ENCODE peak calls at places on chromosomes 13 and 19, in six cellular contexts. E, F, Q, Z, L and J are unnamed samples.

GRCh38 chr13:80955487-80955886 is 614.6 kb upstream of the SPRY2 start:
- DNase-seq in F (peak; percentile 27), E (peak; percentile 14), L (no peak), Q (no peak), Z (peak; percentile 6), J (no peak)

GRCh38 chr13:21825186-21825585 is 154.3 kb downstream of the FGF9 start:
- DNase-seq in F (no peak), L (no peak), Z (no peak), E (no peak), Q (no peak), J (no peak)

GRCh38 chr19:35479278-35479677 is 11.0 kb downstream of the KRTDAP start:
- DNase-seq in E (no peak), Z (no peak), Q (no peak), L (no peak), F (no peak), J (no peak)

GRCh38 chr19:8512991-8513686 is 828 bp downstream of the ZNF414 start:
- DNase-seq in E (no peak), Z (no peak), F (no peak), L (peak; percentile 61), Q (no peak), J (no peak)

GRCh38 chr13:52459668-52460067 is 4.4 kb downstream of the CKAP2 start:
- DNase-seq in Z (peak; percentile 54), Q (no peak), E (peak; percentile 15), L (no peak), F (peak; percentile 42), J (no peak)

GRCh38 chr19:16381756-16382401 is 57.3 kb downstream of the KLF2 start:
- DNase-seq in F (no peak), Z (no peak), L (peak; percentile 78), Q (no peak), E (peak; percentile 94), J (no peak)

GRCh38 chr19:7637374-7638256 is 705 bp downstream of the STXBP2 start:
- DNase-seq in E (peak; percentile 29), L (no peak), Z (no peak), Q (no peak), F (no peak), J (no peak)

GRCh38 chr19:15250635-15250993 is 18.4 kb upstream of the EPHX3 start:
- DNase-seq in Q (no peak), F (peak; percentile 5), Z (no peak), E (no peak), L (no peak), J (no peak)

GRCh38 chr19:19460761-19461265 is 54.5 kb downstream of the TSSK6 start:
- DNase-seq in E (peak; percentile 29), F (no peak), Q (no peak), L (no peak), Z (no peak), J (peak; percentile 65)

GRCh38 chr13:110312669-110313031 is 5.6 kb downstream of the COL4A2 start:
- DNase-seq in Q (no peak), Z (peak; percentile 81), F (peak; percentile 95), L (no peak), E (peak; percentile 80), J (no peak)

GRCh38 chr13:33379597-33379996 is 94.0 kb upstream of the STARD13 start:
- DNase-seq in Q (no peak), Z (no peak), F (peak; percentile 6), L (no peak), E (no peak), J (no peak)

GRCh38 chr13:101447852-101448251 is 4.6 kb upstream of the ITGBL1 start:
- DNase-seq in F (peak; percentile 26), Z (peak; percentile 30), L (no peak), E (peak; percentile 3), Q (no peak), J (no peak)

GRCh38 chr13:46131705-46132104 is 26.9 kb upstream of the CPB2 start:
- DNase-seq in L (no peak), Z (no peak), E (no peak), Q (no peak), F (no peak), J (no peak)

GRCh38 chr13:106474906-106475305 is 60.6 kb downstream of the EFNB2 start:
- DNase-seq in L (no peak), Q (no peak), Z (no peak), E (no peak), F (no peak), J (no peak)

GRCh38 chr13:30047154-30047874 is 196.9 kb upstream of the UBL3 start:
- DNase-seq in Q (no peak), Z (no peak), L (no peak), F (peak; percentile 73), E (no peak), J (no peak)

GRCh38 chr13:112790735-112791641 is 101.2 kb downstream of the ATP11A start:
- DNase-seq in Q (peak; percentile 44), L (no peak), E (peak; percentile 28), Z (no peak), F (peak; percentile 43), J (no peak)

GRCh38 chr19:56637976-56638555 is 4.9 kb upstream of the SMIM17 start:
- DNase-seq in Z (peak; percentile 77), E (peak; percentile 69), L (peak; percentile 84), F (peak; percentile 71), Q (peak; percentile 57), J (no peak)

GRCh38 chr13:36212789-36213188 is 1.6 kb downstream of the SOHLH2 start:
- DNase-seq in F (no peak), L (no peak), E (no peak), Q (no peak), Z (no peak), J (no peak)

GRCh38 chr19:38210458-38210987 is 13.5 kb downstream of the DPF1 start:
- DNase-seq in Q (no peak), F (no peak), L (peak; percentile 71), E (peak; percentile 42), Z (peak; percentile 37), J (no peak)

GRCh38 chr13:90485441-90485840 is 862.0 kb upstream of the MIR17HG start:
- DNase-seq in Q (no peak), L (no peak), Z (peak; percentile 87), F (peak; percentile 91), E (peak; percentile 82), J (no peak)

GRCh38 chr13:31772231-31772630 is 32.9 kb downstream of the RXFP2 start:
- DNase-seq in Z (no peak), Q (no peak), F (no peak), L (no peak), E (peak; percentile 9), J (no peak)

GRCh38 chr19:49595006-49595818 is 4.2 kb downstream of the PRR12 start:
- DNase-seq in L (no peak), F (no peak), E (no peak), Z (no peak), Q (no peak), J (no peak)

GRCh38 chr19:8505680-8506401 is 3.4 kb upstream of the PRAM1 start:
- DNase-seq in F (peak; percentile 26), L (peak; percentile 86), Z (peak; percentile 63), E (peak; percentile 74), Q (no peak), J (peak; percentile 77)

GRCh38 chr19:35380450-35381124 is 9.7 kb downstream of the GPR42 start:
- DNase-seq in F (no peak), E (no peak), Z (no peak), Q (no peak), L (no peak), J (no peak)

GRCh38 chr13:91133941-91134772 is 213.3 kb upstream of the MIR17HG start:
- DNase-seq in E (peak; percentile 76), F (peak; percentile 45), Z (peak; percentile 75), L (no peak), Q (peak; percentile 48), J (no peak)

GRCh38 chr13:98214707-98215106 is 37.6 kb upstream of the RNF113B start:
- DNase-seq in Z (no peak), L (no peak), E (no peak), F (no peak), Q (no peak), J (no peak)

GRCh38 chr13:30143671-30144400 is 163.5 kb downstream of the KATNAL1 start:
- DNase-seq in L (no peak), F (peak; percentile 52), Q (no peak), E (peak; percentile 57), Z (peak; percentile 70), J (no peak)

GRCh38 chr19:34082289-34083077 is 89.8 kb upstream of the LSM14A start:
- DNase-seq in F (no peak), Q (no peak), E (no peak), Z (no peak), L (peak; percentile 30), J (no peak)

GRCh38 chr19:18456974-18457373 is 19.0 kb upstream of the ISYNA1 start:
- DNase-seq in F (no peak), Q (no peak), E (peak; percentile 56), Z (no peak), L (no peak), J (no peak)

GRCh38 chr19:45515807-45516401 is 8.6 kb downstream of the VASP start:
- DNase-seq in Q (no peak), L (no peak), E (no peak), F (no peak), Z (no peak), J (no peak)
- H3K4me3 ChIP-seq in Q (no peak overlapping the region), L (no peak overlapping the region), E (no peak overlapping the region), F (no peak overlapping the region), Z (no peak overlapping the region), J (no peak overlapping the region)

GRCh38 chr19:2186071-2186846 is 22.5 kb downstream of the DOT1L start:
- DNase-seq in F (peak; percentile 95), E (peak; percentile 98), L (peak; percentile 77), Z (peak; percentile 89), Q (no peak), J (no peak)
- H3K4me3 ChIP-seq in F (no peak overlapping the region), E (no peak overlapping the region), L (no peak overlapping the region), Z (no peak overlapping the region), Q (no peak overlapping the region), J (no peak overlapping the region)

GRCh38 chr19:53910170-53910518 is 1.1 kb downstream of the CACNG7 start:
- DNase-seq in L (no peak), F (no peak), Z (no peak), E (peak; percentile 31), Q (no peak), J (no peak)
- H3K4me3 ChIP-seq in L (no peak overlapping the region), F (peak overlapping the region; percentile 44), Z (no peak overlapping the region), E (peak overlapping the region; percentile 59), Q (no peak overlapping the region), J (no peak overlapping the region)

GRCh38 chr19:4795400-4795799 is 3.9 kb downstream of the FEM1A start:
- DNase-seq in E (no peak), F (peak; percentile 31), Q (no peak), L (no peak), Z (no peak), J (no peak)
- H3K4me3 ChIP-seq in E (no peak overlapping the region), F (no peak overlapping the region), Q (no peak overlapping the region), L (no peak overlapping the region), Z (no peak overlapping the region), J (no peak overlapping the region)

GRCh38 chr19:43534811-43535761 is 2.1 kb downstream of the ZNF575 start:
- DNase-seq in Q (no peak), E (peak; percentile 79), F (no peak), Z (peak; percentile 56), L (peak; percentile 80), J (no peak)

GRCh38 chr19:43532571-43532961 is 422 bp upstream of the ZNF575 start:
- DNase-seq in F (no peak), E (no peak), L (peak; percentile 68), Q (no peak), Z (no peak), J (no peak)

GRCh38 chr19:43533546-43534304 is 737 bp downstream of the ZNF575 start:
- DNase-seq in F (peak; percentile 99), Q (peak; percentile 98), E (peak; percentile 100), L (peak; percentile 100), Z (peak; percentile 100), J (peak; percentile 82)

GRCh38 chr19:43532962-43533545 is at the start of gene ZNF575:
- DNase-seq in L (peak; percentile 92), Q (no peak), F (peak; percentile 94), E (peak; percentile 97), Z (peak; percentile 96), J (peak; percentile 89)

GRCh38 chr19:43534305-43534612 is 1.3 kb downstream of the ZNF575 start:
- DNase-seq in Q (no peak), E (no peak), L (no peak), F (no peak), Z (no peak), J (no peak)
- H3K4me3 ChIP-seq in Q (no peak overlapping the region), E (peak overlapping the region; percentile 49), L (peak overlapping the region; percentile 65), F (peak overlapping the region; percentile 72), Z (peak overlapping the region; percentile 56), J (no peak overlapping the region)